ENCODE peak calls at places on chromosomes 3 and 15, in nine cellular contexts. F, C, W, M, K, O, U, N and J are unnamed samples.

GRCh38 chr15:40064231-40064894 is 25.4 kb upstream of the SRP14 start:
- DNase-seq in F (no peak), C (no peak), W (no peak), M (no peak), K (no peak), O (no peak), U (peak), N (no peak), J (no peak)

GRCh38 chr3:133563186-133563591 is 10.3 kb upstream of the CDV3 start:
- DNase-seq in F (no peak), C (no peak), W (no peak), M (no peak), K (no peak), O (no peak), U (peak), N (no peak), J (no peak)

GRCh38 chr3:29144361-29144760 is 136.5 kb upstream of the RBMS3 start:
- DNase-seq in F (no peak), C (no peak), W (no peak), M (no peak), K (no peak), O (no peak), U (no peak), N (no peak), J (no peak)

GRCh38 chr15:63449711-63450110 is 54.7 kb upstream of the USP3 start:
- DNase-seq in F (no peak), C (no peak), W (no peak), M (no peak), K (no peak), O (no peak), U (no peak), N (no peak), J (no peak)

GRCh38 chr3:113153499-113154107 is 57.8 kb upstream of the BOC start:
- DNase-seq in F (no peak), C (no peak), W (no peak), M (no peak), K (no peak), O (no peak), U (peak), N (no peak), J (no peak)

GRCh38 chr3:52088445-52089367 is 32.3 kb upstream of the DUSP7 start:
- DNase-seq in F (no peak), C (no peak), W (no peak), M (no peak), K (peak), O (no peak), U (peak), N (no peak), J (no peak)

GRCh38 chr15:32669870-32670623 is 28.5 kb downstream of the SCG5 start:
- DNase-seq in F (peak), C (no peak), W (no peak), M (no peak), K (no peak), O (no peak), U (peak), N (peak), J (peak)

GRCh38 chr3:111277226-111277625 is 205.6 kb downstream of the NECTIN3 start:
- DNase-seq in F (no peak), C (no peak), W (no peak), M (no peak), K (no peak), O (no peak), U (peak), N (peak), J (no peak)

GRCh38 chr3:170038434-170039110 is 777 bp downstream of the GPR160 start:
- DNase-seq in F (no peak), C (peak), W (no peak), M (no peak), K (no peak), O (peak), U (no peak), N (no peak), J (no peak)

GRCh38 chr3:171122212-171122611 is 95.7 kb upstream of the SLC2A2 start:
- DNase-seq in F (no peak), C (no peak), W (no peak), M (no peak), K (no peak), O (no peak), U (no peak), N (no peak), J (no peak)

GRCh38 chr15:93382196-93382820 is 293.3 kb upstream of the RGMA start:
- DNase-seq in F (no peak), C (no peak), W (no peak), M (no peak), K (no peak), O (no peak), U (no peak), N (no peak), J (no peak)

GRCh38 chr3:12932347-12932746 is 91.0 kb upstream of the RPL32 start:
- DNase-seq in F (no peak), C (no peak), W (no peak), M (no peak), K (no peak), O (no peak), U (no peak), N (no peak), J (no peak)

GRCh38 chr15:99566157-99566900 is 545 bp downstream of the MEF2A start:
- DNase-seq in F (peak), C (no peak), W (peak), M (no peak), K (no peak), O (no peak), U (no peak), N (no peak), J (peak)

GRCh38 chr3:71110531-71111222 is 472.9 kb downstream of the FOXP1 start:
- DNase-seq in F (no peak), C (no peak), W (no peak), M (no peak), K (no peak), O (no peak), U (no peak), N (no peak), J (no peak)

GRCh38 chr15:29418178-29418577 is 148.6 kb upstream of the NSMCE3 start:
- DNase-seq in F (no peak), C (no peak), W (no peak), M (no peak), K (no peak), O (no peak), U (no peak), N (no peak), J (no peak)

GRCh38 chr3:171028025-171028778 is 1.7 kb upstream of the SLC2A2 start:
- DNase-seq in F (peak), C (no peak), W (peak), M (no peak), K (no peak), O (peak), U (peak), N (peak), J (peak)

GRCh38 chr3:43031490-43032216 is 52.5 kb downstream of the GASK1A start:
- DNase-seq in F (no peak), C (no peak), W (no peak), M (no peak), K (no peak), O (no peak), U (no peak), N (no peak), J (no peak)

GRCh38 chr3:42191443-42191747 is 74.6 kb downstream of the CCK start:
- DNase-seq in F (no peak), C (no peak), W (no peak), M (no peak), K (no peak), O (no peak), U (no peak), N (no peak), J (no peak)